ENCODE peak calls at places on chromosome 18, in five cellular contexts. G, A, V, I and R are unnamed samples.

GRCh38 chr18:50573679-50574078 is 13.8 kb downstream of the MAPK4 start:
- DNase-seq in A (no peak), G (no peak), I (no peak), V (no peak), R (no peak)

GRCh38 chr18:37393221-37393828 is 172.3 kb downstream of the CELF4 start:
- DNase-seq in A (no peak), G (no peak), I (no peak), V (no peak), R (no peak)

GRCh38 chr18:80034852-80035406 is 695 bp downstream of the RBFA start:
- DNase-seq in V (no peak), A (no peak), I (no peak), G (no peak), R (no peak)

GRCh38 chr18:11883153-11883552 is 25.0 kb downstream of the MPPE1 start:
- DNase-seq in A (no peak), I (peak; percentile 41), V (no peak), G (no peak), R (peak; percentile 41)

GRCh38 chr18:48033770-48034650 is 103.6 kb upstream of the SMAD2 start:
- DNase-seq in V (no peak), G (no peak), A (no peak), I (no peak), R (no peak)

GRCh38 chr18:8857806-8858205 is 152.4 kb downstream of the MTCL1 start:
- DNase-seq in A (no peak), V (no peak), I (no peak), G (no peak), R (no peak)

GRCh38 chr18:26574958-26575864 is 26.9 kb upstream of the KCTD1 start:
- DNase-seq in V (peak; percentile 63), I (peak; percentile 46), A (peak; percentile 38), G (no peak), R (peak; percentile 3)

GRCh38 chr18:48541026-48541746 is 2.4 kb downstream of the CTIF start:
- DNase-seq in V (peak; percentile 84), A (peak; percentile 74), I (peak; percentile 75), G (no peak), R (peak; percentile 31)

GRCh38 chr18:50158866-50159653 is 35.9 kb downstream of the MYO5B start:
- DNase-seq in V (no peak), I (no peak), A (no peak), G (no peak), R (no peak)

GRCh38 chr18:42901161-42901560 is 214.3 kb downstream of the RIT2 start:
- DNase-seq in G (no peak), V (no peak), A (no peak), I (no peak), R (no peak)

GRCh38 chr18:52343731-52344340 is 3.8 kb downstream of the DCC start:
- DNase-seq in A (no peak), G (no peak), I (no peak), V (no peak), R (no peak)

GRCh38 chr18:40974448-40974847 is 980.6 kb upstream of the PIK3C3 start:
- DNase-seq in A (no peak), V (no peak), G (no peak), I (no peak), R (no peak)

GRCh38 chr18:39701839-39702238 is 2136.2 kb upstream of the CELF4 start:
- DNase-seq in G (no peak), V (no peak), I (peak; percentile 53), A (no peak), R (no peak)

GRCh38 chr18:74596959-74597661 is 560 bp upstream of the ZNF407 start:
- DNase-seq in I (peak; percentile 62), A (peak; percentile 54), V (peak; percentile 73), G (peak; percentile 58), R (peak; percentile 87)

GRCh38 chr18:2923464-2923863 is 76.7 kb downstream of the EMILIN2 start:
- DNase-seq in V (no peak), I (peak; percentile 59), G (no peak), A (no peak), R (no peak)
- H3K36me3 ChIP-seq in V (peaks cover 76% of the 10 kb centered on the region), I (peaks cover 69% of the 10 kb centered on the region), G (peaks cover 95% of the 10 kb centered on the region), A (peaks cover 18% of the 10 kb centered on the region), R (peaks cover 23% of the 10 kb centered on the region)

GRCh38 chr18:61334491-61334850 is 1.2 kb downstream of the CDH20 start:
- DNase-seq in V (no peak), A (no peak), G (no peak), I (no peak), R (no peak)
- H3K4me3 ChIP-seq in V (no peak overlapping the region), A (no peak overlapping the region), G (no peak overlapping the region), I (no peak overlapping the region), R (no peak overlapping the region)

GRCh38 chr18:58980991-58981390 is 116.3 kb downstream of the ZNF532 start:
- DNase-seq in A (no peak), V (no peak), G (no peak), I (no peak), R (no peak)

GRCh38 chr18:58979615-58980014 is 114.9 kb downstream of the ZNF532 start:
- DNase-seq in G (no peak), A (no peak), I (no peak), V (no peak), R (no peak)

GRCh38 chr18:58978916-58979315 is 114.2 kb downstream of the ZNF532 start:
- DNase-seq in I (no peak), A (no peak), V (no peak), G (no peak), R (no peak)

GRCh38 chr18:58988595-58988994 is 123.9 kb downstream of the ZNF532 start:
- DNase-seq in G (no peak), I (no peak), A (no peak), V (no peak), R (no peak)

DNA sequence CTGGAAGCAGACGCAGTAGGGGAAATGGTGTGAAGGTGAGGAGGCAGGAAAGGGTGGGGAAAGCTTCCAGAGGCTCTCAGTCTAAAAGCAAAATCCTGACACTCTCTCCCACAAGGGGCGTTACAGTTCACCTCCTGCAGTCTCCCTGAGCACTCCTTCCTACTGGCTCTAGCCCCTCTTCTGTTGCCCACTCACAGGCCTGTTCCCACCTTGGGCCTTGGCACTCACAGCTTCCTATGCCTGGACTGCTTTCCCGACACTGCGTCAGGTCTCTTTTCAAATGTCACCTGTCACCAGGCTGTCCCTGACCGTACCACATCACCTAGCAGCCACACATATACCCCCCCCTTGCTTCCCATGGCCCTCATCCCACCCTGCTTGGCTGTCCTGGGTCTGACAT is 118.6 kb downstream of the ZNF532 start:
- DNase-seq in G (no peak), V (no peak), I (no peak), A (no peak), R (no peak)
- H3K36me3 ChIP-seq in G (no peaks in the 10 kb centered on the region), V (peaks cover 51% of the 10 kb centered on the region), I (peaks cover 36% of the 10 kb centered on the region), A (no peaks in the 10 kb centered on the region), R (no peaks in the 10 kb centered on the region)

DNA sequence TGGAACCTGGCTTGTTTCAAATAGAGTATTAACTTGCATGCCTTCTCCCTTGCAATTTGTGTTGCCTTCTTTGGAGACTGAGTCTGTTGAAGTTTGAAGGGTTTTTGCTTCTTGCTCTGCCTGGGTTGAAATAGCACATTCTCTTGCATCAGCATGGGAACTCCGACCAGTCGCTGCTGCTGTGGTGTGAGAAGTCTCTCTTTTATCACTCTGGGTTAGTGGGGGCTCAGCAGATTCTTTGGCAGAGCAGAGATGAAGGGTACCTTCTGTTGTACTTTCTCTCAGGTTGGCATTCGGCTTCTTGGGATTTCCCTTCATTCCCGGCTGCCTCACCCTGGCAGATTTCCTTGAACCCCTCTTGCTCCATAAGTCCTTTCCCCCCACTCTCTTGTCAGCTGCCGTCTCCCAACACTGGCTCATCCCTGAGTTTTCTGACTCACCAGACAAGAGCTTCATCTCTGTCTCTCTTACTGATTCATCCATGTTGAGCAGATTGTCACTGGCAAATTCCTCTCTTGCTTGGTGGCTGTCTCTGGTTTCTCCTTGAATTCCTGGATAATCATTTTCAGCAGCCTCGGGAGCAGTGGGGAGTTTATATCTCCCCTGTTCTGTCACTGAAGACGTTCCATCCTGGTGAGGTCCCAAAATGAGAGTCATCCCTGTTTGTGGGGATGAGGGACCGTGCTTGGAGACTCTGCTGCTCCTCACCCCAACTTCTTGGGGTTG is 49.9 kb downstream of the ALPK2 start:
- DNase-seq in V (no peak), A (no peak), G (no peak), I (peak; percentile 88), R (no peak)
- H3K4me3 ChIP-seq in V (no peak overlapping the region), A (no peak overlapping the region), G (no peak overlapping the region), I (peak overlapping the region; percentile 57), R (no peak overlapping the region)

GRCh38 chr18:55462652-55463051 is 125.3 kb downstream of the TCF4 start:
- DNase-seq in I (no peak), G (no peak), A (no peak), V (no peak), R (no peak)

GRCh38 chr18:55455938-55456337 is 132.1 kb downstream of the TCF4 start:
- DNase-seq in G (no peak), A (no peak), V (no peak), I (no peak), R (no peak)

GRCh38 chr18:55457028-55457427 is 131.0 kb downstream of the TCF4 start:
- DNase-seq in I (no peak), V (no peak), G (no peak), A (no peak), R (no peak)

GRCh38 chr18:55461843-55462242 is 126.1 kb downstream of the TCF4 start:
- DNase-seq in I (no peak), A (no peak), V (no peak), G (no peak), R (no peak)

DNA sequence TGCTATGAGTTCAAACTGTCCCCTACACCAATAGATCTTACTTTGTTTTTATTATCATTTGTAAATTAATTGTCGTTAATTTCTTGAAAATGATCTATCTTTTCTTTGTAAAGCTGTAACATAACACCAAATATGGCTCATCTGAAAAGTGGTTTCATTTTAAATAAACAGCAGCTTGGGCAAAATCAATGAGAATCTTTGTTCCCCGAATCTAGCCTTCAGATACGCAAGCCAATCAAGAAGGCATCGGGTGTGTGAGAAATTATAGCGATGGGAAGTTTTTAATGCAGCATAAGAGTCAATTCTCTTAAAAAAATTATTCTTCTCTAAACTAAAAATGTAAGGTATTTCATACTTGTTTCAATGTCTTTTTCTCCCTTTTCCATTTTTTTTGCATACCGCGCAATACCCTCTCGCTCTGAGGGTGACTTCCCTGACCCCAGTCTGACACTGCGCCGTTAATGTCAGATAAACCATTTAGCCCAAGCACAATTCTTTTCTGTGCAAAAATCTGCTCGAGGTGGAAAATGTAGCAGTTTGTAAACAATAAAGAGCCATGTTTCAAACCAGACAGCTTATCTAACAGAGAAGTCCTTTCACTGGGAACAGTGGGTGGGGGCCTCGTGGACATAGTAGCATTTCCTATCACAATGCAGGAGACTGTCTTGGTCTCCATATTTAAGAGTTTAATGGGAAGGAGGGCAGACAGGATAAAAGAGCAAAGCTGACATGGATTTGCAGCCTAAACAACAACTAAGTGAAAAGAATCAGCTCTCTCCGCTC is 129.3 kb downstream of the TCF4 start:
- DNase-seq in A (no peak), G (no peak), V (no peak), I (no peak), R (no peak)
- H3K36me3 ChIP-seq in A (no peaks in the 10 kb centered on the region), G (no peaks in the 10 kb centered on the region), V (no peaks in the 10 kb centered on the region), I (peaks cover 5% of the 10 kb centered on the region), R (no peaks in the 10 kb centered on the region)

GRCh38 chr18:62767321-62767720 is 52.0 kb downstream of the PHLPP1 start:
- DNase-seq in I (no peak), G (no peak), A (no peak), V (no peak), R (no peak)
- H3K4me3 ChIP-seq in I (no peak overlapping the region), G (no peak overlapping the region), A (no peak overlapping the region), V (no peak overlapping the region), R (no peak overlapping the region)

GRCh38 chr18:45901654-45902210 is 65.4 kb downstream of the EPG5 start:
- DNase-seq in V (no peak), A (no peak), G (no peak), I (no peak), R (no peak)
- H3K36me3 ChIP-seq in V (peaks cover 68% of the 10 kb centered on the region), A (peaks cover 8% of the 10 kb centered on the region), G (peaks cover 62% of the 10 kb centered on the region), I (peaks cover 41% of the 10 kb centered on the region), R (peaks cover 6% of the 10 kb centered on the region)